ENCODE peak calls at places on chromosomes 12 and 14, in five cellular contexts. T is pancreas, W is small intestine, V is thoracic aorta, Q is prostate gland. L is an unnamed sample.

GRCh38 chr14:96931751-96932150 is 134.6 kb downstream of the VRK1 start:
- DNase-seq in T (no peak), W (no peak), V (no peak), Q (no peak), L (no peak)

GRCh38 chr12:31833541-31833840 is 104.7 kb upstream of the AMN1 start:
- DNase-seq in T (no peak), W (no peak), V (no peak), Q (no peak), L (no peak)

GRCh38 chr12:29157486-29157946 is 8.4 kb downstream of the FAR2 start:
- DNase-seq in T (no peak), W (no peak), V (no peak), Q (no peak), L (no peak)

GRCh38 chr12:47302111-47302597 is 222.4 kb upstream of the AMIGO2 start:
- DNase-seq in T (no peak), W (no peak), V (no peak), Q (no peak), L (no peak)

GRCh38 chr14:92968291-92969020 is 45.5 kb downstream of the CHGA start:
- DNase-seq in T (no peak), W (no peak), V (no peak), Q (no peak), L (peak)

GRCh38 chr14:49598182-49598478 is 610 bp upstream of the LRR1 start:
- DNase-seq in T (no peak), W (no peak), V (no peak), Q (peak), L (no peak)

GRCh38 chr12:9969673-9970072 is 1.5 kb upstream of the CLEC12A start:
- DNase-seq in T (no peak), W (no peak), V (no peak), Q (no peak), L (no peak)

GRCh38 chr12:75947171-75947723 is 84.3 kb downstream of the PHLDA1 start:
- DNase-seq in T (no peak), W (no peak), V (no peak), Q (no peak), L (no peak)

GRCh38 chr14:38944691-38945090 is 158.3 kb downstream of the SEC23A start:
- DNase-seq in T (no peak), W (no peak), V (no peak), Q (no peak), L (no peak)

GRCh38 chr12:109588461-109589239 is 15.1 kb downstream of the MVK start:
- DNase-seq in T (no peak), W (peak), V (no peak), Q (no peak), L (peak)

GRCh38 chr12:104535383-104535782 is 78.6 kb downstream of the CHST11 start:
- DNase-seq in T (no peak), W (no peak), V (no peak), Q (no peak), L (no peak)

GRCh38 chr12:104536841-104537240 is 80.1 kb downstream of the CHST11 start:
- DNase-seq in T (no peak), W (no peak), V (no peak), Q (no peak), L (no peak)

GRCh38 chr12:104533134-104533533 is 76.4 kb downstream of the CHST11 start:
- DNase-seq in T (no peak), W (no peak), V (no peak), Q (peak), L (no peak)

GRCh38 chr12:104534857-104535248 is 78.1 kb downstream of the CHST11 start:
- DNase-seq in T (no peak), W (no peak), V (no peak), Q (no peak), L (no peak)

DNA sequence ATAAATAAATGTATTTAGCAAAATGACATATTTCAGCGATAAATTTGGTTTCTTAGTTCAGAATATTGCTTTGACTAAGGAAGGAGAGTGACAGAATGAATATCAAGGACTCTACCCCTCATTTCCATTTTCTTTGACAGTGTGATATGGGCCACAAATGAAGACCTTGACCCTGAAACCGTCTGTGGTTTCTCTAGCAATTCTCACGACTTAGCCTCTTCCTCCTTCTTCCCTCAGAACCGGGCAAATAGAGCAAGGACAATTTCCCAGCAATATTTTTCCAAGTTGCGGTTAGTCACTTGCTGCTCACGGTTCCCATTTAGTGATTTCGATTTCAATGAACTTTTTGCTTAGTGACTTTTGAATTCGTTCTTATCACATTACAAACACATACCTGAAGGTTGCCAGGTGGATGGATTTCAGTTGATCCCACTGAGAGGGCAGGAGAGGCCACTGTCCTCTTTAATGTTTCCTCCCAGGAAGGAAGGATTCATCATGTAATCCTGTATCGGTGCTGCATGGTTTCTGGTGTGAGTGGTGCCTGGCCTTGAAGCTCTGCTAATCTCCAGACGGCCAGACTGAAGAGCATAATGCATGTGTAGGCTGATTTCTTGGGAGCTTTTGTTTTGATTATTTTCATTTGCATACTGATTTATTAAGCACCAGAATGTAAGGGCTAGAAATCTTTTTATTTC is 77.6 kb downstream of the CHST11 start:
- DNase-seq in T (peak), W (no peak), V (no peak), Q (no peak), L (no peak)
- H3K27ac ChIP-seq in T (no peak), W (no peak), V (no peak), Q (no peak), L (no peak)

GRCh38 chr12:52220456-52220855 is 12.6 kb upstream of the KRT7 start:
- DNase-seq in T (no peak), W (no peak), V (no peak), Q (no peak), L (no peak)

GRCh38 chr12:52223411-52224039 is 9.5 kb upstream of the KRT7 start:
- DNase-seq in T (no peak), W (no peak), V (no peak), Q (no peak), L (peak)

GRCh38 chr12:52224154-52224553 is 8.9 kb upstream of the KRT7 start:
- DNase-seq in T (no peak), W (no peak), V (no peak), Q (no peak), L (no peak)

GRCh38 chr12:52222692-52223091 is 10.4 kb upstream of the KRT7 start:
- DNase-seq in T (peak), W (no peak), V (no peak), Q (no peak), L (no peak)

GRCh38 chr12:52221912-52222457 is 11.1 kb upstream of the KRT7 start:
- DNase-seq in T (peak), W (peak), V (no peak), Q (no peak), L (no peak)
- H3K27ac ChIP-seq in T (no peak), W (no peak), V (peak), Q (no peak), L (no peak)

DNA sequence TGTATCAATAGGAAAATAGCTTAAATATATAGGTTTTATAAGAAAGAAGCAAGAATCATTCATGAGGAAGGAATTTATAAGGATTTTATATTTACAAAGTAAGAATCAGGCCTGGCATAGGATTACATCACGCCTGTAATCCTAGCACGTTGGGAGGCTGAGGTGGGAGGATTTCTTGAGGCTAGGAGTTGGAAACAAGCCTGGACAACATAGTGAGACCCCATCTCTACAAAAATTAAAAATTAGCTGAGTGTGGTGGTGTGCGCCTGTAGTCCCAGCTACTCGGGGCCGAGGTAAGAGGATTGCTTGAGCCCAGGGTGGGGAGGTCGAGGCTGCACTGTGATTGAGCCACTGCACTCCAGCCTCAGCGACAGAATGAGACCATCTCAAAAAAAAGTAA is 10.4 kb downstream of the WDR20 start:
- DNase-seq in T (no peak), W (no peak), V (no peak), Q (no peak), L (no peak)
- H3K27ac ChIP-seq in T (no peak), W (peak), V (no peak), Q (no peak), L (no peak)

DNA sequence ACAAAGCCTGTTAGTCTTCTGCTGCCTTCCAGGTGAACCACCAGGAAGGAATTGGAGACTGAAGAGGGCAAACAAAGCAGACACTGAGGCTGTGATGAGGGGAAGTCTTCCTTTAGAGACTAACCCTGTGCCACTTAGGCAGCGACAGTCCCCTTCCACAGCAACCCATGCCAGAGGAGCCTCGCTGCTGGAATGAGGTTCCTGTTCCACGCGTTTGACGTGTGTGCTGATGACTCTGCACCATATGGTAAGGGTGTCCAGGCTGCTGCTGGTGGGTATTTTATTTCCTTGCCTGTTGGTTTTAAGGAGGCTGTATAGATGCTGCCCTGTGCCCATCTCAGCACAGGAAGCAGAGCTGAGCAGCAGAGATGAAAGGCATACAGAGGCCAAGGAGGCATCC is 361.9 kb upstream of the FKBP4 start:
- DNase-seq in T (no peak), W (no peak), V (no peak), Q (no peak), L (no peak)
- H3K27ac ChIP-seq in T (no peak), W (no peak), V (peak), Q (no peak), L (no peak)

GRCh38 chr12:53065470-53065869 is 13.7 kb downstream of the SPRYD3 start:
- DNase-seq in T (no peak), W (no peak), V (no peak), Q (no peak), L (no peak)
- H3K27ac ChIP-seq in T (no peak), W (no peak), V (peak), Q (peak), L (no peak)

GRCh38 chr12:80714846-80715245 is 1.9 kb upstream of the MYF5 start:
- DNase-seq in T (no peak), W (no peak), V (no peak), Q (no peak), L (no peak)

GRCh38 chr12:80711866-80712265 is 4.4 kb downstream of the MYF6 start:
- DNase-seq in T (no peak), W (no peak), V (no peak), Q (no peak), L (no peak)

GRCh38 chr12:80714055-80714454 is 2.7 kb upstream of the MYF5 start:
- DNase-seq in T (no peak), W (no peak), V (no peak), Q (no peak), L (peak)

GRCh38 chr12:80712866-80713265 is 3.8 kb upstream of the MYF5 start:
- DNase-seq in T (no peak), W (no peak), V (no peak), Q (no peak), L (no peak)

GRCh38 chr12:80713419-80713818 is 3.3 kb upstream of the MYF5 start:
- DNase-seq in T (no peak), W (no peak), V (no peak), Q (no peak), L (no peak)
- H3K27ac ChIP-seq in T (no peak), W (no peak), V (no peak), Q (no peak), L (no peak)

GRCh38 chr14:34058510-34058909 is 107.6 kb upstream of the EGLN3 start:
- DNase-seq in T (no peak), W (no peak), V (no peak), Q (no peak), L (no peak)

GRCh38 chr14:34059925-34060746 is 109.3 kb upstream of the EGLN3 start:
- DNase-seq in T (peak), W (peak), V (peak), Q (peak), L (peak)

GRCh38 chr14:34062353-34062973 is 111.6 kb upstream of the EGLN3 start:
- DNase-seq in T (no peak), W (no peak), V (no peak), Q (no peak), L (no peak)

GRCh38 chr14:34059037-34059924 is 108.4 kb upstream of the EGLN3 start:
- DNase-seq in T (no peak), W (no peak), V (no peak), Q (no peak), L (no peak)

DNA sequence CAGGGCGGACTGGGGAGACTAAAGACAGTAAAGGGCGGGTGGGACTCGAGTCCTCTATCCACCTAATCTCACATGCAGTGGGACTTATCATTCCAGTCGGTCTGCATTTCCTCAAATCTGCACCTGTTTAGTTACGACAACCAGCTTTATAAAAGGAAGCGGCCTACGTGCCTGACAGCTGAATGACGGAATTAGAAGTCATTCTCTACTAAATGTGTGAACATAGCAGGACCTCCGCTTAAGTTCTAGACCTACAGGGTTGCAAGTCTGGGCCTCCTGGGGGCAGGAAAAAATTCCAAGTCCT is 109.8 kb upstream of the EGLN3 start:
- DNase-seq in T (no peak), W (peak), V (no peak), Q (no peak), L (no peak)
- H3K27ac ChIP-seq in T (peak), W (peak), V (peak), Q (peak), L (peak)

DNA sequence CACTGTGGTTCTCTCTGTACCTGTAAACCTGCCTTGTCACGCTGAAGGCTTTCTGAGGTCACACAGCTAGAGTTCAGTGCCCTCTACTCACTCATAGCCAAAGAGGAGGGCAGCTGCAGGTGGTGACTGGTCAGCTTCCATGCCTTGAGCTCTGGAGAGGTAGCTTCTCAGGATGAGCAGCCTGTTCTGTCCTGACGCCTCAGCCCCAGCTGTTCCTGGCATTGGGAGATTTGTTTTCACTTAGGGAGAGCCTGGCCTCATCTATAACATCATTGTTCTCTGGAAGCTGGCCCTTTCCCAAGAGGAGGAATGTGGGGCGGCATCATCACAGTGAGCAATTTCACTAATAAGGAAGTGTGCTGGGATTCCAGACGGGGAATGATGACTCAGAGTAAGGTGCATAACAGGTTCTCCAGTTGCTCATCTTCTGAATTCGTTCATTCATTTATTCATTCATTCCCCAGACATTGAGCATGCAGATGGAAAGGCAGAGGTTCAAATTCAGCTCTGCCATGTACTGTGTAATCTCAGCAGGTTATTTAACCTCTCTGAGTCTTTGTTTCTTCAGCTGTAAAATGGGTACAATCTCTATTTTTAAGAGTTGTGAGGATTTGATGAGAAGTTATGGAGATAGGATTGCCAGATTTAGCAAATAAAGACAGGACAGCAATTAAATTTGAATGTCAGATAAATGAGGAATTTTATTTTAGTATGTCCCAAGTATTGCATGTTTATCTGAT is 255.8 kb upstream of the CRY1 start:
- DNase-seq in T (peak), W (peak), V (no peak), Q (peak), L (no peak)
- H3K27ac ChIP-seq in T (no peak), W (no peak), V (no peak), Q (peak), L (no peak)